ENCODE peak calls at places on chromosome 1, in five cellular contexts. K is ecto neural progenitor cell, J is RWPE1, Y is left cardiac atrium, G is kidney glomerular epithelial cell. V is an unnamed sample.

GRCh38 chr1:41322835-41323234 is 38.4 kb upstream of the FOXO6 start:
- DNase-seq in K (peak), J (peak), Y (no peak), G (no peak), V (no peak)

GRCh38 chr1:50774759-50775351 is 185.2 kb downstream of the FAF1 start:
- DNase-seq in K (no peak), J (peak), Y (no peak), G (peak), V (peak)

GRCh38 chr1:31371560-31371959 is 1.3 kb downstream of the FABP3 start:
- DNase-seq in K (no peak), J (no peak), Y (no peak), G (no peak), V (no peak)

GRCh38 chr1:39988618-39989343 is 33.8 kb downstream of the MFSD2A start:
- DNase-seq in K (no peak), J (no peak), Y (no peak), G (no peak), V (peak)

GRCh38 chr1:206655471-206655882 is 20.1 kb downstream of the DYRK3 start:
- DNase-seq in K (no peak), J (no peak), Y (no peak), G (no peak), V (no peak)

GRCh38 chr1:27624467-27625233 is 10.3 kb downstream of the FGR start:
- DNase-seq in K (no peak), J (no peak), Y (no peak), G (no peak), V (no peak)

GRCh38 chr1:36818771-36819170 is 215.5 kb downstream of the GRIK3 start:
- DNase-seq in K (no peak), J (no peak), Y (no peak), G (no peak), V (no peak)

GRCh38 chr1:151653397-151653796 is 41.5 kb downstream of the SNX27 start:
- DNase-seq in K (no peak), J (no peak), Y (no peak), G (no peak), V (no peak)

GRCh38 chr1:6130036-6130435 is 50.1 kb downstream of the CHD5 start:
- DNase-seq in K (no peak), J (no peak), Y (peak), G (no peak), V (no peak)

GRCh38 chr1:226212545-226212944 is 10.9 kb upstream of the MIXL1 start:
- DNase-seq in K (no peak), J (no peak), Y (no peak), G (no peak), V (no peak)

GRCh38 chr1:181479137-181479745 is 4.1 kb upstream of the CACNA1E start:
- DNase-seq in K (peak), J (peak), Y (peak), G (peak), V (peak)

GRCh38 chr1:240927815-240928214 is 315.9 kb upstream of the GREM2 start:
- DNase-seq in K (no peak), J (no peak), Y (no peak), G (no peak), V (no peak)

V was measured in bronchial epithelial cell.